ENCODE peak calls at places on chromosome 16, in four cellular contexts. L is endothelial cell; G is CD8-positive, alpha-beta T cell; X is IMR-90. W is an unnamed sample.

GRCh38 chr16:7397901-7398300 is 65.3 kb downstream of the RBFOX1 start:
- DNase-seq in L (no peak), G (no peak), X (no peak), W (no peak)

GRCh38 chr16:49800441-49800840 is 55.5 kb downstream of the ZNF423 start:
- DNase-seq in L (no peak), G (no peak), X (no peak), W (no peak)

GRCh38 chr16:3881499-3881995 is 1.0 kb upstream of the CREBBP start:
- DNase-seq in L (no peak), G (no peak), X (no peak), W (no peak)

GRCh38 chr16:67822511-67822910 is 15.8 kb downstream of the TSNAXIP1 start:
- DNase-seq in L (no peak), G (no peak), X (peak), W (no peak)

GRCh38 chr16:35198223-35199199 is 1739.1 kb downstream of the TP53TG3F start:
- DNase-seq in L (no peak), G (no peak), X (no peak), W (no peak)

GRCh38 chr16:30615358-30616076 is 5.3 kb upstream of the ZNF689 start:
- DNase-seq in L (peak), G (peak), X (peak), W (peak)

GRCh38 chr16:1933097-1933661 is 9.8 kb downstream of the MSRB1 start:
- DNase-seq in L (no peak), G (no peak), X (no peak), W (no peak)

GRCh38 chr16:88782454-88783390 is 2.3 kb downstream of the PIEZO1 start:
- DNase-seq in L (no peak), G (no peak), X (peak), W (no peak)

GRCh38 chr16:82329070-82329469 is 159.0 kb upstream of the MPHOSPH6 start:
- DNase-seq in L (no peak), G (no peak), X (no peak), W (no peak)

GRCh38 chr16:81863630-81864352 is 84.7 kb downstream of the PLCG2 start:
- DNase-seq in L (no peak), G (no peak), X (no peak), W (no peak)

GRCh38 chr16:83418565-83418964 is 389.2 kb upstream of the HSBP1 start:
- DNase-seq in L (no peak), G (no peak), X (no peak), W (no peak)
- TF ChIP-seq CTCF in L (peak), G (no peak), X (no peak), W (no peak)

GRCh38 chr16:85554791-85555548 is 58.2 kb upstream of the GSE1 start:
- DNase-seq in L (peak), G (peak), X (peak), W (peak)

GRCh38 chr16:85551319-85551978 is 61.7 kb upstream of the GSE1 start:
- DNase-seq in L (no peak), G (no peak), X (no peak), W (no peak)

GRCh38 chr16:85554114-85554790 is 58.9 kb upstream of the GSE1 start:
- DNase-seq in L (no peak), G (peak), X (peak), W (no peak)

GRCh38 chr16:85552980-85553435 is 60.1 kb upstream of the GSE1 start:
- DNase-seq in L (peak), G (no peak), X (no peak), W (no peak)

DNA sequence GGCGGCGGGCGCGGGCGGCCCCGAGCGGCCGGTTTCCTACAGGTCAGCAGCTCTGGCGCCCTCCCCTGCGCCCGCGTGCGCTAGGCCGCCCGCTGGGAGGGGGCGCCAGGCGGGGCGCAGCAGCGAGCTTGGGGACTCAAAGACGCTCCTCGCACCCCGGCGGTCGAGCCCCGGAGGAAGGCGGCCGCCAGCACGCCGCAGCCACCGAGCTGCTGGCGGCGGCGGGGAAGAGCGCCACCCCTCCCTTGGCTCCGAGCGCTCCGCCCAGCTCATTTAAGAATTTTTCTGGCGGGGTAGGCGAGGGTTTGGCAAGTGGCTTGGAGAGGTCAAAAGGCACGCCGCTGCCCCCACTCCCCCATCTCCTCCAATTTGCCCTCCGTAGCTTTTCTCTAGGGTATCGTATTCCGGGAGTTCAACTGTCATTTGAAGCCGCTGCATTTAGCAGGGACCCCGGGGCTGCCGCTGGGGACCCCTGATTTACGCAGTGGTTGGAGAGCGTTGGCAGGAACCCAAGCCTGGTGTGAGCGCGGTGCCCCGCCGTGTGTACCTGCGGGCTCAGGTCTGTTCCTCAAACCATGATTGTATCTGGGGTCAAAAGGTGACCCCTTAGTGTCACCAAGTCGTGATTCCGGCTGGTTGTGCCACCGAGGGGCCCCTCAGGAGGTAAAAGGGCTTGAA is 59.5 kb upstream of the GSE1 start:
- DNase-seq in L (no peak), G (peak), X (peak), W (peak)
- TF ChIP-seq CTCF in L (no peak), G (no peak), X (peak), W (peak)

GRCh38 chr16:20363191-20363590 is 10.7 kb upstream of the UMOD start:
- DNase-seq in L (no peak), G (no peak), X (no peak), W (no peak)

GRCh38 chr16:20355114-20355782 is 2.7 kb upstream of the UMOD start:
- DNase-seq in L (no peak), G (no peak), X (no peak), W (no peak)

GRCh38 chr16:20364051-20364450 is 11.5 kb upstream of the UMOD start:
- DNase-seq in L (no peak), G (no peak), X (no peak), W (no peak)

GRCh38 chr16:20359997-20360396 is 7.5 kb upstream of the UMOD start:
- DNase-seq in L (peak), G (no peak), X (no peak), W (no peak)
- TF ChIP-seq CTCF in L (peak), G (no peak), X (no peak), W (peak)

DNA sequence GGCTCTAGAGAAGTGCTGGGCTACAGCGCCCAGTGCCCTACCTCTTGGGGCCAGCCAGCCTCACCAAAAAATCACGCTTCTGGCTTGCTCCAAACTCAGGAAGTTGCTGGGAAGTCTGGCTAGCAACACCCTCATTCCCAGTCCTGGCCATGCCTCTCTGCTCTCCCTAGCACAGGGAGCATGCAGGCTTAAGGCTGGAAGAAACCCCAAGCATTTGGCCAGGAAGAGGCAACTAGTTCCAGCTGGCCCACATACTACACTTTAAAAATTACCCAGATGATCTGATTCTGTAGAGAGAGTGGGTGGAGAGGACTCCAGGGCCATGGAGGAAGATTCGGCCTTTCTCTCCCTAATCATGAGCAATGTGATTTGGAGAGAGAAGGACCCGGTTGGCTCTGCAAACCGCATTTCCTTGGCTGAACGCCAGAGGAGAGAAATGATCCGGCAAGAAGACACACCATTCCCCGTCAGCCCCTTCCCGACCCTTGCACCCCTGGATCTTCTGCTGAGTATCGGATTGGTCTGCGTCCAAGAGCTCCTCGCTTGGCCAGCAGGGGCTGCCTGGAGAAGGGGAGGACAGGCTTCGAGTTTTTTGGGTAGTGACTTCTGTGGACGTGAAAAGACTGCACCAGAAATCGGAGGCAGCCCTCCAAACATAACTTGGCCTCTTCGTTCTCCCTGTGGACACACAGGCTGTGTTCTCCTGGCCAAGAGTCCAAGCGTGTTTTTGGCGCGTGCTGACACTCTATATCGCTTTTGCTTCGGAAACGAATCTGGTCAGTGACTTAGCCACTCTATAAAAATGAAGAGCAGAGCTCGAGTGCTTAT is 406.3 kb downstream of the WWOX start:
- DNase-seq in L (no peak), G (no peak), X (no peak), W (no peak)
- TF ChIP-seq CTCF in L (no peak), G (no peak), X (no peak), W (no peak)

W was measured in progenitor cell of endocrine pancreas.